ENCODE peak calls at places on chromosomes 4 and X, in seven cellular contexts. O, S, I, C, H, G and R are unnamed samples.

GRCh38 chrX:11100281-11101035 is 10.7 kb upstream of the HCCS start:
- DNase-seq in O (no peak), S (no peak), I (peak), C (peak), H (peak), G (peak), R (peak)

GRCh38 chr4:56444719-56445118 is 8.7 kb downstream of the PAICS start:
- DNase-seq in O (no peak), S (no peak), I (no peak), C (no peak), H (no peak), G (no peak), R (no peak)

GRCh38 chr4:81164623-81165416 is 50.2 kb downstream of the PRKG2 start:
- DNase-seq in O (peak), S (peak), I (no peak), C (peak), H (peak), G (no peak), R (peak)

GRCh38 chrX:123184858-123185251 is 777 bp downstream of the GRIA3 start:
- DNase-seq in O (no peak), S (no peak), I (no peak), C (no peak), H (no peak), G (peak), R (peak)

GRCh38 chr4:104589264-104589868 is 94.7 kb upstream of the CXXC4 start:
- DNase-seq in O (no peak), S (no peak), I (peak), C (no peak), H (no peak), G (no peak), R (no peak)

GRCh38 chrX:129086802-129087201 is 436.5 kb downstream of the SMARCA1 start:
- DNase-seq in O (no peak), S (no peak), I (no peak), C (no peak), H (no peak), G (no peak), R (no peak)

GRCh38 chr4:74997942-74998341 is 65.0 kb downstream of the PARM1 start:
- DNase-seq in O (no peak), S (no peak), I (no peak), C (no peak), H (no peak), G (no peak), R (no peak)

GRCh38 chr4:67333663-67334062 is 211.6 kb downstream of the CENPC start:
- DNase-seq in O (no peak), S (no peak), I (no peak), C (no peak), H (no peak), G (no peak), R (no peak)

GRCh38 chr4:52877694-52878093 is 15.6 kb downstream of the RASL11B start:
- DNase-seq in O (no peak), S (no peak), I (no peak), C (no peak), H (no peak), G (no peak), R (no peak)

GRCh38 chrX:69214463-69214862 is 49.2 kb upstream of the PJA1 start:
- DNase-seq in O (no peak), S (no peak), I (no peak), C (no peak), H (no peak), G (no peak), R (no peak)

GRCh38 chr4:6840062-6840976 is 57.8 kb downstream of the KIAA0232 start:
- DNase-seq in O (no peak), S (no peak), I (peak), C (peak), H (peak), G (peak), R (peak)

GRCh38 chr4:123746981-123747380 is 350.4 kb downstream of the SPRY1 start:
- DNase-seq in O (no peak), S (no peak), I (peak), C (peak), H (no peak), G (no peak), R (no peak)

GRCh38 chrX:131650637-131651410 is 107.0 kb downstream of the OR13H1 start:
- DNase-seq in O (no peak), S (no peak), I (no peak), C (no peak), H (no peak), G (no peak), R (no peak)

GRCh38 chr4:137664416-137664815 is 132.1 kb upstream of the PCDH18 start:
- DNase-seq in O (no peak), S (no peak), I (no peak), C (no peak), H (no peak), G (no peak), R (no peak)

GRCh38 chr4:15938182-15938581 is 358 bp downstream of the FGFBP1 start:
- DNase-seq in O (no peak), S (peak), I (no peak), C (no peak), H (no peak), G (peak), R (peak)

GRCh38 chr4:154984148-154984547 is 203.1 kb downstream of the RBM46 start:
- DNase-seq in O (no peak), S (no peak), I (no peak), C (no peak), H (no peak), G (no peak), R (no peak)

GRCh38 chrX:132559101-132559500 is 70.3 kb upstream of the MBNL3 start:
- DNase-seq in O (no peak), S (no peak), I (no peak), C (no peak), H (peak), G (no peak), R (no peak)

DNA sequence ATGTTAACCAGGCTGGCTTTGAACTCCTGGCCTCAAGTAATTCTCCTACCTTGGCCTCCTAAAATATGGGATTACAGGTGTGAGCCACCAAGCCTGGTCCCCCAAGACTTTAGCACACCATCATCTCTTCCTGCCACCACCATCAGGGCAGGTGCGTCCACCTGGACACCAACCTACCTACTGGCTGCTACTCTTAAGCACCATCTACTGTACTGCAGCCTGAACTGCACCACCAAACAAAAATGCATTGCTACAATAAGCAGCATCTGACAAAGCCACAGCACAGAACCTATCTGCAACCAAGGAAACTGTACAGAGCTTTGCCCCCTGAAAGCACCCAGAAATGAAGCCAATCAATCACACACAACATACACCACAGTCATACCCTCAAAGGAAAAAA is 139.7 kb downstream of the EFHC2 start:
- DNase-seq in O (no peak), S (peak), I (no peak), C (no peak), H (peak), G (no peak), R (no peak)
- TF ChIP-seq CTCF in O (peak), S (peak), I (no peak), C (no peak), H (peak), G (no peak), R (no peak)

GRCh38 chrX:155857561-155857960 is 23.6 kb upstream of the VAMP7 start:
- DNase-seq in O (no peak), S (no peak), I (peak), C (no peak), H (no peak), G (no peak), R (no peak)
- TF ChIP-seq CTCF in O (peak), S (peak), I (peak), C (peak), H (peak), G (no peak), R (no peak)

GRCh38 chrX:36986231-36986630 is 21.9 kb upstream of the FAM47C start:
- DNase-seq in O (no peak), S (no peak), I (no peak), C (no peak), H (no peak), G (peak), R (no peak)
- TF ChIP-seq CTCF in O (no peak), S (no peak), I (no peak), C (no peak), H (no peak), G (no peak), R (no peak)

GRCh38 chr4:18937080-18937479 is 915.5 kb upstream of the LCORL start:
- DNase-seq in O (no peak), S (no peak), I (no peak), C (no peak), H (no peak), G (no peak), R (no peak)

GRCh38 chr4:18934197-18934596 is 912.6 kb upstream of the LCORL start:
- DNase-seq in O (no peak), S (no peak), I (no peak), C (no peak), H (no peak), G (no peak), R (no peak)

GRCh38 chr4:18935956-18936355 is 914.4 kb upstream of the LCORL start:
- DNase-seq in O (no peak), S (no peak), I (no peak), C (no peak), H (no peak), G (peak), R (no peak)

GRCh38 chr4:18938343-18939109 is 917.0 kb upstream of the LCORL start:
- DNase-seq in O (no peak), S (no peak), I (no peak), C (no peak), H (no peak), G (no peak), R (no peak)

DNA sequence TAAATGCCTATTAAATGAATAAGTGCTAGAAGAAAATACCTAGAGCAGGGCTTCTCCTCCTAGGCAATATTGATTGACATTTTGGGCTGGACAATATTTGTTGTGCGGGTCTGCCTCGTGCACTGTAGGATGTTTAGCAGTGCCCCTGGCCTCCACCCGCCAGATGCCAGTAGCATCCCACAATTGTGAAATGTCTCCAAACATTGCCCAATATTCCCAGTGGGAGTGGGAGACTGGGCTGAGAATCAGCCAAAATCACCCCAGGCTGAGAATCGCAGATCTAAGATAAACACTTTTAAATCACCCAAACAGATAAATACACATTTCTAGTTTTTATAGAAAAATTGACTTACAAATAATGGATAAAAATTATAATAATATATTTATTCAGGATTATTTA is 916.2 kb upstream of the LCORL start:
- DNase-seq in O (no peak), S (no peak), I (no peak), C (no peak), H (no peak), G (no peak), R (no peak)
- TF ChIP-seq CTCF in O (no peak), S (no peak), I (no peak), C (no peak), H (no peak), G (no peak), R (no peak)